ENCODE peak calls at places on chromosomes 13 and 19, in six cellular contexts. P, B, J, U, T and N are unnamed samples.
A peak's percentile ranks its signal among the peaks of the same experiment; 100 is the strongest.

GRCh38 chr19:46126086-46126485 is 1.6 kb upstream of the IGFL3 start:
- DNase-seq in P (no peak), B (no peak), J (no peak), U (no peak), T (no peak), N (no peak)

GRCh38 chr13:53112522-53112921 is 83.9 kb downstream of the OLFM4 start:
- DNase-seq in P (no peak), B (no peak), J (no peak), U (no peak), T (no peak), N (no peak)

GRCh38 chr13:38350114-38350617 is 515 bp downstream of the UFM1 start:
- DNase-seq in P (no peak), B (peak; percentile 50), J (peak; percentile 59), U (no peak), T (peak; percentile 69), N (peak; percentile 63)

GRCh38 chr13:75399168-75399878 is 82.6 kb downstream of the TBC1D4 start:
- DNase-seq in P (no peak), B (no peak), J (no peak), U (no peak), T (peak; percentile 49), N (no peak)

GRCh38 chr19:16368385-16369305 is 44.0 kb downstream of the KLF2 start:
- DNase-seq in P (no peak), B (no peak), J (no peak), U (no peak), T (no peak), N (no peak)

GRCh38 chr19:10850631-10851030 is 2.4 kb downstream of the C19orf38 start:
- DNase-seq in P (no peak), B (no peak), J (no peak), U (no peak), T (no peak), N (no peak)

GRCh38 chr13:59279024-59279423 is 884.7 kb downstream of the DIAPH3 start:
- DNase-seq in P (no peak), B (no peak), J (no peak), U (peak; percentile 17), T (no peak), N (no peak)

GRCh38 chr13:34567558-34567957 is 374.5 kb upstream of the NBEA start:
- DNase-seq in P (no peak), B (no peak), J (no peak), U (no peak), T (no peak), N (no peak)

GRCh38 chr13:42478531-42479156 is 95.3 kb upstream of the TNFSF11 start:
- DNase-seq in P (peak; percentile 2), B (peak; percentile 7), J (no peak), U (peak; percentile 63), T (peak; percentile 9), N (peak; percentile 73)

GRCh38 chr13:65540064-65540635 is 1690.0 kb downstream of the PCDH9 start:
- DNase-seq in P (no peak), B (no peak), J (no peak), U (no peak), T (no peak), N (no peak)

GRCh38 chr13:97502691-97503090 is 68.7 kb downstream of the RAP2A start:
- DNase-seq in P (no peak), B (no peak), J (no peak), U (peak; percentile 14), T (no peak), N (no peak)

GRCh38 chr19:13537454-13537853 is 31.2 kb upstream of the CACNA1A start:
- DNase-seq in P (no peak), B (no peak), J (no peak), U (no peak), T (no peak), N (peak; percentile 60)

GRCh38 chr19:18551631-18552030 is 6.0 kb upstream of the KXD1 start:
- DNase-seq in P (no peak), B (no peak), J (no peak), U (no peak), T (peak; percentile 99), N (no peak)

GRCh38 chr13:46615888-46616531 is 63.0 kb downstream of the LRCH1 start:
- DNase-seq in P (no peak), B (peak; percentile 68), J (no peak), U (peak; percentile 59), T (no peak), N (no peak)

GRCh38 chr19:14363203-14364097 is 17.8 kb upstream of the ADGRE5 start:
- DNase-seq in P (peak; percentile 40), B (peak; percentile 42), J (peak; percentile 88), U (peak; percentile 58), T (peak; percentile 26), N (peak; percentile 91)

GRCh38 chr19:10936661-10937084 is 8.1 kb downstream of the TIMM29 start:
- DNase-seq in P (peak; percentile 80), B (peak; percentile 81), J (no peak), U (peak; percentile 85), T (peak; percentile 93), N (peak; percentile 91)

GRCh38 chr19:41166888-41167804 is 25.9 kb upstream of the CYP2S1 start:
- DNase-seq in P (no peak), B (no peak), J (no peak), U (no peak), T (no peak), N (no peak)

GRCh38 chr19:33811246-33811645 is 14.6 kb downstream of the KCTD15 start:
- DNase-seq in P (no peak), B (no peak), J (no peak), U (no peak), T (no peak), N (no peak)

GRCh38 chr13:51768378-51768921 is 35.5 kb downstream of the DHRS12 start:
- DNase-seq in P (peak; percentile 18), B (no peak), J (peak; percentile 78), U (no peak), T (no peak), N (peak; percentile 75)

GRCh38 chr19:6354098-6354674 is 7.1 kb upstream of the CLPP start:
- DNase-seq in P (no peak), B (no peak), J (no peak), U (peak; percentile 41), T (no peak), N (no peak)

GRCh38 chr13:24162604-24163003 is 2.1 kb downstream of the SPATA13 start:
- DNase-seq in P (no peak), B (no peak), J (no peak), U (no peak), T (no peak), N (no peak)
- H3K4me3 ChIP-seq in P (peak overlapping the region; percentile 79), B (no peak overlapping the region), J (no peak overlapping the region), U (no peak overlapping the region), T (no peak overlapping the region), N (no peak overlapping the region)

GRCh38 chr13:29593605-29594297 is 1.7 kb downstream of the SLC7A1 start:
- DNase-seq in P (no peak), B (no peak), J (no peak), U (no peak), T (peak; percentile 58), N (no peak)
- H3K9ac ChIP-seq in P (no peak overlapping the region), B (no peak overlapping the region), J (peak overlapping the region; percentile 92), U (peak overlapping the region; percentile 89), T (no peak overlapping the region), N (peak overlapping the region; percentile 94)

GRCh38 chr13:105827074-105827473 is 708.4 kb downstream of the EFNB2 start:
- DNase-seq in P (no peak), B (no peak), J (no peak), U (no peak), T (no peak), N (no peak)
- H4K8ac ChIP-seq in P (no peak overlapping the region), B (no peak overlapping the region), J (no peak overlapping the region), U (no peak overlapping the region), T (no peak overlapping the region), N (no peak overlapping the region)

GRCh38 chr13:41364043-41364442 is 53.0 kb downstream of the NAA16 start:
- DNase-seq in P (no peak), B (no peak), J (no peak), U (no peak), T (no peak), N (no peak)
- H3K4me3 ChIP-seq in P (no peak overlapping the region), B (no peak overlapping the region), J (no peak overlapping the region), U (no peak overlapping the region), T (no peak overlapping the region), N (no peak overlapping the region)

GRCh38 chr13:91351980-91352379 is 4.5 kb downstream of the MIR17HG start:
- DNase-seq in P (no peak), B (no peak), J (no peak), U (no peak), T (no peak), N (no peak)
- H3K9ac ChIP-seq in P (no peak overlapping the region), B (no peak overlapping the region), J (no peak overlapping the region), U (no peak overlapping the region), T (no peak overlapping the region), N (peak overlapping the region; percentile 26)

GRCh38 chr19:28820289-28820688 is 392.7 kb downstream of the UQCRFS1 start:
- DNase-seq in P (no peak), B (no peak), J (no peak), U (no peak), T (no peak), N (no peak)

GRCh38 chr19:28828276-28828870 is 384.6 kb downstream of the UQCRFS1 start:
- DNase-seq in P (no peak), B (no peak), J (no peak), U (no peak), T (no peak), N (no peak)

GRCh38 chr19:28827382-28827781 is 385.6 kb downstream of the UQCRFS1 start:
- DNase-seq in P (no peak), B (no peak), J (no peak), U (no peak), T (no peak), N (no peak)

DNA sequence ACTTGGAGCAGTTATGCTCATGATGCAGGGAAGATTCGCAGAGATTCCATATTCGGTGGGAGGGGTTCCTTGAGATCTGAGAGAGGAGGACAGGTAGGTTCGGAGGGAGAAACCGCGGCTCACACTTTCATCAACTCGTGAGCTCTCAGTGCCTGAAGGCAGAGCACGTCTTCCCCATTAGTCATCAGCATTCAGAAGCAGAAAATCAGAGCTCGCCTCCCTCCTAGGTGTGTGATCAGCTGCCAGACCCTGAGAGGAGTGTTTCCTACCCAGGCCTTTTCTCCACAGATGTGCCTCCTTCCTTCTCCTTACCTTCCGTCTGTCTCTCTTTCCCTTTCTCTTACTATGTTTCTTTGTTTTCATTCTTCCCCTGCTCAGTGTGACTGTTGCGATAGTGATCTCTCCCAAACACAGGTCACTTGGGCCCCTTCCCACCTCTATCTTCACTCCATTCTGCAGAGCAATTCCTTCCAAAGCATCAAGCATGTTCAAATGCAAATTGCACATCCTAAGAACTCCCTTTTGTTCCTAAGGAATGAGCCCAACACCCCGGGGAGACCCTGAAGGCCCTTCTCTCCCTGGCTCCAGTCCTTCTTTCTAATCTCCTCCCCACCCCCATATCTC is 389.5 kb downstream of the UQCRFS1 start:
- DNase-seq in P (peak; percentile 3), B (no peak), J (no peak), U (no peak), T (peak; percentile 68), N (peak; percentile 85)
- H4K8ac ChIP-seq in P (no peak overlapping the region), B (no peak overlapping the region), J (no peak overlapping the region), U (no peak overlapping the region), T (no peak overlapping the region), N (no peak overlapping the region)

GRCh38 chr13:82688400-82688999 is 1193.8 kb downstream of the SLITRK1 start:
- DNase-seq in P (no peak), B (peak; percentile 2), J (no peak), U (peak; percentile 36), T (no peak), N (no peak)
- H3K4me3 ChIP-seq in P (no peak overlapping the region), B (peak overlapping the region; percentile 50), J (no peak overlapping the region), U (no peak overlapping the region), T (no peak overlapping the region), N (no peak overlapping the region)